ENCODE peak calls at places on chromosomes 4 and X, in four cellular contexts. P is stimulated activated CD4-positive, alpha-beta T cell treated with anti-CD3 and anti-CD28 coated beads, TNF-alpha, amount 100 ng/mL, for 48 hours; E is activated naive CD8-positive, alpha-beta T cell treated with anti-CD3 and anti-CD28 coated beads, Interleukin-2, amount 50 U/mL, for 24 hours; C is lower lobe of right lung. R is an unnamed sample.

GRCh38 chr4:153684182-153685073 is at the start of gene TLR2:
- DNase-seq in P (peak; percentile 29), E (peak; percentile 68), C (peak; percentile 93), R (peak; percentile 6)

GRCh38 chrX:12975999-12976558 is 1.2 kb downstream of the TMSB4X start:
- DNase-seq in P (no peak), E (no peak), C (peak; percentile 77), R (no peak)

GRCh38 chr4:7068883-7069282 is 1.0 kb upstream of the GRPEL1 start:
- DNase-seq in P (no peak), E (peak; percentile 41), C (no peak), R (no peak)

GRCh38 chr4:152036626-152037025 is 275.8 kb upstream of the GATB start:
- DNase-seq in P (no peak), E (no peak), C (no peak), R (no peak)

GRCh38 chrX:137574102-137574783 is 8.3 kb downstream of the ZIC3 start:
- DNase-seq in P (no peak), E (no peak), C (no peak), R (no peak)

GRCh38 chr4:185209031-185209851 is at the start of gene SNX25:
- DNase-seq in P (peak; percentile 78), E (peak; percentile 89), C (peak; percentile 92), R (peak; percentile 83)

GRCh38 chr4:68630371-68630770 is 40.1 kb downstream of the UGT2B15 start:
- DNase-seq in P (no peak), E (no peak), C (no peak), R (no peak)

GRCh38 chr4:16916719-16917337 is 18.4 kb upstream of the LDB2 start:
- DNase-seq in P (peak; percentile 66), E (peak; percentile 81), C (no peak), R (no peak)

GRCh38 chr4:879730-880079 is 52.4 kb downstream of the GAK start:
- DNase-seq in P (peak; percentile 68), E (peak; percentile 62), C (no peak), R (no peak)

GRCh38 chrX:30085571-30085970 is 129.8 kb upstream of the MAGEB2 start:
- DNase-seq in P (no peak), E (no peak), C (no peak), R (no peak)

GRCh38 chr4:67658302-67658701 is 42.7 kb downstream of the UBA6 start:
- DNase-seq in P (peak; percentile 24), E (peak; percentile 15), C (no peak), R (no peak)

GRCh38 chr4:95415346-95415771 is 133.4 kb downstream of the UNC5C start:
- DNase-seq in P (no peak), E (no peak), C (no peak), R (no peak)

GRCh38 chrX:41470706-41471105 is 23.6 kb downstream of the NYX start:
- DNase-seq in P (no peak), E (no peak), C (no peak), R (no peak)

GRCh38 chrX:132636080-132636479 is 147.2 kb upstream of the MBNL3 start:
- DNase-seq in P (no peak), E (no peak), C (no peak), R (no peak)

GRCh38 chr4:186622788-186623464 is 67.6 kb upstream of the MTNR1A start:
- DNase-seq in P (no peak), E (no peak), C (no peak), R (no peak)

GRCh38 chr4:48554606-48555005 is 64.6 kb downstream of the ZAR1 start:
- DNase-seq in P (no peak), E (no peak), C (no peak), R (no peak)

GRCh38 chr4:136316961-136317360 is 1215.3 kb downstream of the PCDH18 start:
- DNase-seq in P (no peak), E (no peak), C (no peak), R (no peak)

GRCh38 chr4:98661356-98662054 is 3.1 kb upstream of the TSPAN5 start:
- DNase-seq in P (no peak), E (no peak), C (no peak), R (no peak)

GRCh38 chr4:76744253-76744921 is 153.6 kb downstream of the SOWAHB start:
- DNase-seq in P (no peak), E (no peak), C (no peak), R (no peak)

GRCh38 chr4:157804986-157805385 is 367.8 kb downstream of the GASK1B start:
- DNase-seq in P (no peak), E (no peak), C (no peak), R (no peak)

GRCh38 chr4:108483077-108483476 is 137.3 kb upstream of the RPL34 start:
- DNase-seq in P (peak; percentile 32), E (peak; percentile 39), C (no peak), R (no peak)

GRCh38 chrX:41333744-41333993 is 293 bp upstream of the DDX3X start:
- DNase-seq in P (peak; percentile 41), E (no peak), C (no peak), R (no peak)

GRCh38 chr4:61572160-61572559 is 372.0 kb downstream of the ADGRL3 start:
- DNase-seq in P (no peak), E (no peak), C (no peak), R (no peak)

GRCh38 chr4:17760602-17761001 is 20.8 kb downstream of the FAM184B start:
- DNase-seq in P (no peak), E (no peak), C (no peak), R (no peak)

GRCh38 chr4:3257691-3258482 is 8.9 kb downstream of the MSANTD1 start:
- DNase-seq in P (no peak), E (no peak), C (no peak), R (no peak)

GRCh38 chr4:83852085-83852451 is 316.2 kb downstream of the GPAT3 start:
- DNase-seq in P (no peak), E (no peak), C (no peak), R (no peak)

GRCh38 chr4:39067451-39067850 is 5.4 kb downstream of the KLHL5 start:
- DNase-seq in P (no peak), E (no peak), C (no peak), R (no peak)

GRCh38 chr4:71294301-71294700 is 44.5 kb upstream of the SLC4A4 start:
- DNase-seq in P (no peak), E (no peak), C (no peak), R (no peak)

GRCh38 chr4:98510757-98511517 is 147.5 kb downstream of the TSPAN5 start:
- DNase-seq in P (no peak), E (peak; percentile 34), C (no peak), R (no peak)

GRCh38 chr4:6926681-6927478 is 17.3 kb downstream of the TBC1D14 start:
- DNase-seq in P (no peak), E (peak; percentile 30), C (peak; percentile 83), R (no peak)

GRCh38 chrX:53714580-53715335 is 28.2 kb upstream of the HUWE1 start:
- DNase-seq in P (no peak), E (peak; percentile 52), C (peak; percentile 53), R (no peak)

GRCh38 chrX:66677430-66677829 is 38.6 kb upstream of the EDA2R start:
- DNase-seq in P (no peak), E (no peak), C (no peak), R (no peak)

GRCh38 chrX:149908308-149908707 is 21.1 kb upstream of the HSFX4 start:
- DNase-seq in P (no peak), E (no peak), C (no peak), R (no peak)

GRCh38 chrX:47047989-47048388 is 30.3 kb upstream of the RGN start:
- DNase-seq in P (no peak), E (no peak), C (no peak), R (no peak)

GRCh38 chrX:20116087-20116574 is 576 bp downstream of the MAP7D2 start:
- DNase-seq in P (no peak), E (no peak), C (no peak), R (no peak)

GRCh38 chrX:8749697-8750096 is 17.8 kb upstream of the ANOS1 start:
- DNase-seq in P (no peak), E (no peak), C (no peak), R (no peak)

GRCh38 chr4:185204238-185204910 is 574 bp upstream of the CFAP97 start:
- DNase-seq in P (no peak), E (no peak), C (no peak), R (no peak)

GRCh38 chr4:159787901-159788300 is 685.0 kb downstream of the RAPGEF2 start:
- DNase-seq in P (no peak), E (no peak), C (no peak), R (no peak)

R was measured in amygdala.